ENCODE peak calls at places on chromosomes 6 and 20, in four cellular contexts. I is lower leg skin, G is lower lobe of right lung, H is bronchial epithelial cell. O is an unnamed sample.
A peak's percentile ranks its signal among the peaks of the same experiment; 100 is the strongest.

GRCh38 chr20:25222461-25223178 is 25.3 kb upstream of the PYGB start:
- DNase-seq in I (peak; percentile 74), G (no peak), H (no peak), O (no peak)

GRCh38 chr20:40293740-40294139 is 395.3 kb downstream of the MAFB start:
- DNase-seq in I (no peak), G (no peak), H (no peak), O (no peak)

GRCh38 chr6:160767019-160767646 is 65.1 kb downstream of the PLG start:
- DNase-seq in I (peak; percentile 92), G (peak; percentile 72), H (peak; percentile 57), O (no peak)

GRCh38 chr6:3309391-3310050 is 50.8 kb downstream of the PSMG4 start:
- DNase-seq in I (peak; percentile 72), G (no peak), H (no peak), O (no peak)

GRCh38 chr6:44951253-44951656 is 376.9 kb upstream of the RUNX2 start:
- DNase-seq in I (no peak), G (no peak), H (no peak), O (no peak)

GRCh38 chr6:131756039-131756438 is 45.2 kb upstream of the CTAGE9 start:
- DNase-seq in I (no peak), G (no peak), H (no peak), O (no peak)

GRCh38 chr6:15427360-15428070 is 181.6 kb downstream of the JARID2 start:
- DNase-seq in I (peak; percentile 9), G (no peak), H (no peak), O (no peak)

GRCh38 chr6:33815854-33816253 is 12.1 kb upstream of the MLN start:
- DNase-seq in I (no peak), G (peak; percentile 35), H (no peak), O (no peak)

GRCh38 chr6:11971154-11971553 is 41.0 kb upstream of the HIVEP1 start:
- DNase-seq in I (no peak), G (no peak), H (no peak), O (peak; percentile 73)

GRCh38 chr6:15948930-15949900 is 179.7 kb upstream of the MYLIP start:
- DNase-seq in I (no peak), G (peak; percentile 59), H (peak; percentile 76), O (no peak)

GRCh38 chr6:154732538-154732823 is 735 bp upstream of the SCAF8 start:
- DNase-seq in I (no peak), G (no peak), H (peak; percentile 50), O (no peak)

GRCh38 chr6:137076277-137077068 is 31.7 kb upstream of the IL20RA start:
- DNase-seq in I (peak; percentile 90), G (peak; percentile 78), H (peak; percentile 68), O (no peak)

GRCh38 chr6:62775427-62776022 is 435.7 kb upstream of the FKBP1C start:
- DNase-seq in I (no peak), G (no peak), H (peak; percentile 21), O (no peak)

DNA sequence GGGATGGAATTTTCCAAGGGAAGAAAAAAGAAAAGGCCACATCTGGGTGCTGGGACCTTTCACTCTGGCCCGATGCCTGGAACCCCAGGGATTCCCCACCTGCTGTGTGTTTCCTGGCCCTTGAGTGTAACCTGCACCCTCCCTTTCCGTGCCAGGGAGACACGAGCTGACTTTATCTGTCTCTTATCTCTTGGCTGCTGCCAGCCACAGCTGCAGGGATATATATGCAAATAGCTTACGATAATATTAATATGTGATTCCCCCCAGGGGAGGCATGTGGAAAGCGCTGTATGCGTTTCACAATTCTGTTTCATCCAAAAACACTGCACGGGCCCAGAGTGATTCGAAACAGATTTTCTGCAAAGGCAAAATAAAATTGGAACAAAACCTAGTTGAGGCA is 1.5 kb downstream of the RIPOR3 start:
- DNase-seq in I (no peak), G (no peak), H (no peak), O (no peak)
- H3K4me3 ChIP-seq in I (no peak overlapping the region), G (peak overlapping the region; percentile 51), H (no peak overlapping the region), O (no peak overlapping the region)

GRCh38 chr6:31729979-31730630 is 1.0 kb upstream of the DDAH2 start:
- DNase-seq in I (peak; percentile 98), G (peak; percentile 88), H (peak; percentile 59), O (no peak)

GRCh38 chr6:31728767-31729514 is at the start of gene DDAH2:
- DNase-seq in I (peak; percentile 91), G (peak; percentile 59), H (no peak), O (no peak)

GRCh38 chr6:31730631-31731086 is 1.6 kb upstream of the DDAH2 start:
- DNase-seq in I (no peak), G (no peak), H (no peak), O (no peak)

GRCh38 chr6:31727717-31728671 is 1.1 kb downstream of the DDAH2 start:
- DNase-seq in I (no peak), G (no peak), H (no peak), O (no peak)

GRCh38 chr6:31729515-31729978 is 448 bp upstream of the DDAH2 start:
- DNase-seq in I (peak; percentile 99), G (peak; percentile 94), H (peak; percentile 65), O (no peak)
- TF ChIP-seq CTCF in I (no peak), G (no peak), H (no peak), O (peak; percentile 72)

DNA sequence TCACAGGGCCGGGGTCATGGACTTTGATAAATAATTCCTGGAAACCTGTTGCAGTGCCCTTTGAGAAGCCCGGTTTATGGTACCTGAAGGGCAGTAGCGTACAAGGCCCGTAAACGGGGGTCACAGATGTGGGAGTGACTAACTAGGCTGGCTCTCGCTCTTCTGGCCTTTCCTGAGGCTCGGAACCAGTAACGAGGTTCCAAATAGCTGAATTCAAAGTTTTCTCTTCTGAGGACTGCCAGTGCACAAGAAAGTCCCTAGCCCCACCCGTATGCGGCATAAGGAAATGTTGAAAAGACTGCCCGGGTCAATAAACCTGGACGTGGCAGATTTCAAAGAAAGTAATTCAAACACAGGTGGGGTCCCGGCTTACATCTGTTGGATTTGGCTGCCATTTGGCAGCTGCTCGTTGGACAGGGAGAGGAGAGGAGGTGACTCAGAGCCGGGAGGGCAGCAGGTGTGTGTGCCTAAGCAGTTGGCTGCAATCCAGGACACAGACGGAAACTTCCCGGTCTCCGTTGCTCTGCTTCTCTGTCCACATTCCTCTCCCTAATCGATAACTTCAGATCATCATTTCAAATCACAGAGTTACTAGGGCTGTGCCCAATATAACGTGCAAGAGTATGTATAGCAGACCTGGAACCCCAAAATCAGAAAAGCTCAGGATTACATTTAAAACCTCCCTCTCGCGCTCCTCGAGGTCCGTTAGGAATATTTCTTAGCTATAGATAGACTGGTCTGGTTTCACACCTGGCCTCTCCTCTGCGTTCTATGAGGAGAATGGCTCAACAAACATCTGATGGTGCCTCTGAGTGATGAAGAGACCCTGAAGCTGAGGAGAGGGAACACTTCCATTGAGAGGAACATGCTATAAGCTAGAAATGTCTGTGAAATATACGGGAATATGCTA is 804 bp upstream of the GMDS start:
- DNase-seq in I (peak; percentile 90), G (peak; percentile 74), H (peak; percentile 85), O (no peak)
- H3K4me3 ChIP-seq in I (peak overlapping the region; percentile 56), G (peak overlapping the region; percentile 96), H (peak overlapping the region; percentile 69), O (peak overlapping the region; percentile 91)

GRCh38 chr6:107374264-107374663 is 85.1 kb downstream of the PDSS2 start:
- DNase-seq in I (no peak), G (no peak), H (no peak), O (no peak)
- TF ChIP-seq CTCF in I (no peak), G (no peak), H (no peak), O (no peak)

GRCh38 chr20:38672504-38672903 is 51.8 kb upstream of the SLC32A1 start:
- DNase-seq in I (peak; percentile 34), G (no peak), H (no peak), O (no peak)

GRCh38 chr20:38673731-38674177 is 50.5 kb upstream of the SLC32A1 start:
- DNase-seq in I (peak; percentile 72), G (no peak), H (peak; percentile 13), O (no peak)

GRCh38 chr20:38674178-38675133 is 49.8 kb upstream of the SLC32A1 start:
- DNase-seq in I (peak; percentile 80), G (no peak), H (peak; percentile 25), O (no peak)

GRCh38 chr20:38671701-38672292 is 52.5 kb upstream of the SLC32A1 start:
- DNase-seq in I (peak; percentile 23), G (no peak), H (no peak), O (no peak)

GRCh38 chr20:38673261-38673660 is 51.0 kb upstream of the SLC32A1 start:
- DNase-seq in I (no peak), G (no peak), H (peak; percentile 13), O (no peak)
- H3K4me3 ChIP-seq in I (no peak overlapping the region), G (no peak overlapping the region), H (no peak overlapping the region), O (peak overlapping the region; percentile 66)

GRCh38 chr20:51767018-51767866 is 948 bp downstream of the ATP9A start:
- DNase-seq in I (peak; percentile 89), G (peak; percentile 90), H (peak; percentile 71), O (no peak)
- TF ChIP-seq CTCF in I (no peak), G (peak; percentile 24), H (peak; percentile 46), O (peak; percentile 56)

DNA sequence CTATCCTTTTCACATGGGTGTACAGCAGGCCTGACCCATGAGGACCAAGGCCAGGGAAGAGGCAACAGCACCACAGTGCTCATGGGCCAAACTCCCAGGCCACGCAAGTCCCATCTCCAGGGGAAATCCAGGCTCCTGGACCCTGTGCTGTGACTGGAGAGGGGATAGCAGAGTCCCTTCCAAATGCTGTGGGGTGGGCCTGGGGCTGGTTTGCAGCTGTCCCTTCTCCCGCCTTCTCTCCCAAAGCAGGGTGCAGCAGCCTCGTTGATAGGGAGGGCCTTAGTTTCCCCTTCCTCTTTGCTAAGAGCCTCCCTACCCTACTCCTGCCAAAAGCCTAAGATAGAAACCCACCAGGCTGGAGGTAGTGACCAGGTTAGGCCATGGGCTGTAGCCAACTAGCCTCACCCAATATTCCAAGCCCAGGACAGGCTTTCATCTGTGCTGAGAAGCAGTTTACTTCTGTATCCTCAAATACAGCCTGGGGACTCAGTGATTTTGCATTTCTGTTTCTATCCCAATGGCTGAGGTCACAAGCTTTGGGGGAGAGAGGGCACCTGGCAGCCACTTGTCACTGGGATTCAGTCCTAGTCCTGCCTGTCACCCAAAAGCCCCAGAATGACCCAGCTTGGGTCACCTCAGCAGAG is 1.4 kb downstream of the CTSZ start:
- DNase-seq in I (peak; percentile 84), G (no peak), H (no peak), O (no peak)
- H3K4me3 ChIP-seq in I (peak overlapping the region; percentile 44), G (peak overlapping the region; percentile 91), H (peak overlapping the region; percentile 70), O (peak overlapping the region; percentile 69)

DNA sequence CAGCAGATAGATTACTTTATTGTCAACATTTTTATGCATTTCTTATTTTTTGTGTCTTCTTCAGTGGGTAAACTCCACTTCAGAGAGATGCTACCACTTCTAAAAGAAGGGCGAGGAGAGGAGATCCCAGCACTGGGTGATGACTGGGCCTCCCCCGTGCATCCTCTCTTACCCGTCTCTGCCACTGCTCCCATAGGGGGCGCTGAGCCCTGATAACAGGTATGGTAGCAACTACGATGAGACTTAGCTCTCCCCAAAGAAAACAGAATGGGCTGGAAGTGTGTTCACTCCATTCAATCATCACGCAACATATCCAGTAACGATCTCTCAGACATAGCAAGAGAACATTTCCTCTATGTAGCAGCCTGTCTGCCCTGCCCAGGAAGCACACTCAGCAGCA is 533.3 kb upstream of the CDH4 start:
- DNase-seq in I (no peak), G (no peak), H (peak; percentile 1), O (no peak)
- TF ChIP-seq CTCF in I (no peak), G (no peak), H (no peak), O (no peak)

O was measured in AG04449.